ENCODE peak calls at places on chromosomes 3 and 15, in seven cellular contexts. O is neuronal stem cell, R is H1, G is H9, V is trophoblast cell, J is mesenchymal stem cell, D is IMR-90. S is an unnamed sample.

GRCh38 chr3:5126586-5126985 is 4.5 kb downstream of the ARL8B start:
- DNase-seq in O (no peak), R (no peak), G (no peak), V (peak), J (peak), D (peak), S (no peak)

GRCh38 chr15:48520376-48521155 is 124.9 kb downstream of the FBN1 start:
- DNase-seq in O (no peak), R (peak), G (peak), V (no peak), J (no peak), D (no peak), S (peak)

GRCh38 chr15:22227411-22227810 is 147.1 kb downstream of the OR4M2 start:
- DNase-seq in O (no peak), R (no peak), G (no peak), V (no peak), J (no peak), D (no peak), S (no peak)

GRCh38 chr3:99878005-99878404 is 60.3 kb downstream of the CMSS1 start:
- DNase-seq in O (no peak), R (no peak), G (no peak), V (peak), J (peak), D (peak), S (peak)

GRCh38 chr15:71349336-71349735 is 234.1 kb downstream of the THSD4 start:
- DNase-seq in O (no peak), R (no peak), G (no peak), V (no peak), J (no peak), D (no peak), S (no peak)

GRCh38 chr3:191434036-191434435 is 26.9 kb upstream of the PYDC2 start:
- DNase-seq in O (no peak), R (no peak), G (no peak), V (no peak), J (no peak), D (no peak), S (peak)

GRCh38 chr3:113255100-113255853 is 43.9 kb downstream of the BOC start:
- DNase-seq in O (no peak), R (no peak), G (peak), V (peak), J (no peak), D (peak), S (peak)

GRCh38 chr3:129419476-129419875 is 9.0 kb downstream of the EFCAB12 start:
- DNase-seq in O (no peak), R (no peak), G (no peak), V (no peak), J (no peak), D (no peak), S (no peak)

GRCh38 chr15:43267439-43267838 is 711 bp upstream of the TGM5 start:
- DNase-seq in O (no peak), R (no peak), G (no peak), V (no peak), J (no peak), D (no peak), S (no peak)

GRCh38 chr3:133113526-133113925 is 75.3 kb downstream of the TMEM108 start:
- DNase-seq in O (no peak), R (no peak), G (no peak), V (no peak), J (no peak), D (peak), S (no peak)

GRCh38 chr3:111324142-111324541 is 217.9 kb upstream of the CD96 start:
- DNase-seq in O (no peak), R (no peak), G (no peak), V (no peak), J (no peak), D (no peak), S (no peak)

GRCh38 chr3:150414273-150414672 is 6.2 kb downstream of the TSC22D2 start:
- DNase-seq in O (no peak), R (no peak), G (no peak), V (peak), J (peak), D (peak), S (peak)

GRCh38 chr3:14632445-14632930 is 19.1 kb upstream of the CCDC174 start:
- DNase-seq in O (no peak), R (no peak), G (no peak), V (no peak), J (no peak), D (no peak), S (no peak)

GRCh38 chr3:149384911-149385321 is 7.5 kb upstream of the TM4SF1 start:
- DNase-seq in O (no peak), R (no peak), G (no peak), V (peak), J (peak), D (peak), S (peak)

GRCh38 chr3:49339593-49339946 is 283 bp downstream of the USP4 start:
- DNase-seq in O (no peak), R (peak), G (peak), V (peak), J (peak), D (no peak), S (peak)

GRCh38 chr15:44028349-44028748 is 166.7 kb downstream of the FRMD5 start:
- DNase-seq in O (no peak), R (no peak), G (peak), V (no peak), J (peak), D (peak), S (peak)

GRCh38 chr15:62250978-62251377 is 85.9 kb upstream of the C2CD4B start:
- DNase-seq in O (no peak), R (no peak), G (no peak), V (no peak), J (no peak), D (no peak), S (no peak)

GRCh38 chr3:124411729-124412128 is 318.5 kb upstream of the UMPS start:
- DNase-seq in O (no peak), R (no peak), G (no peak), V (no peak), J (no peak), D (no peak), S (no peak)

GRCh38 chr3:46495901-46496456 is 1.8 kb upstream of the RTP3 start:
- DNase-seq in O (no peak), R (no peak), G (no peak), V (peak), J (peak), D (peak), S (peak)

GRCh38 chr3:99774467-99774866 is 43.2 kb upstream of the CMSS1 start:
- DNase-seq in O (no peak), R (no peak), G (no peak), V (peak), J (peak), D (peak), S (peak)

GRCh38 chr15:26736502-26737248 is 36.2 kb downstream of the GABRB3 start:
- DNase-seq in O (no peak), R (no peak), G (no peak), V (no peak), J (no peak), D (no peak), S (peak)

GRCh38 chr3:184345678-184346144 is 8.3 kb downstream of the FAM131A start:
- DNase-seq in O (peak), R (no peak), G (peak), V (peak), J (peak), D (peak), S (peak)

GRCh38 chr15:89680282-89680873 is 1.2 kb upstream of the PLIN1 start:
- DNase-seq in O (no peak), R (no peak), G (no peak), V (no peak), J (no peak), D (peak), S (no peak)

GRCh38 chr3:48927928-48928327 is 9.3 kb downstream of the ARIH2 start:
- DNase-seq in O (no peak), R (no peak), G (no peak), V (no peak), J (no peak), D (no peak), S (no peak)

GRCh38 chr3:28077566-28077965 is 163.9 kb upstream of the CMC1 start:
- DNase-seq in O (peak), R (peak), G (peak), V (peak), J (no peak), D (peak), S (peak)

GRCh38 chr3:50264389-50264963 is 4.5 kb upstream of the SEMA3B start:
- DNase-seq in O (peak), R (peak), G (peak), V (peak), J (peak), D (peak), S (peak)

GRCh38 chr15:63391669-63392354 is 10.2 kb upstream of the CA12 start:
- DNase-seq in O (no peak), R (no peak), G (no peak), V (no peak), J (no peak), D (no peak), S (no peak)

GRCh38 chr3:157059661-157060060 is 100.3 kb downstream of the CCNL1 start:
- DNase-seq in O (no peak), R (no peak), G (no peak), V (no peak), J (no peak), D (no peak), S (no peak)

GRCh38 chr3:40593351-40593750 is 68.6 kb downstream of the ZNF621 start:
- DNase-seq in O (no peak), R (no peak), G (no peak), V (no peak), J (no peak), D (no peak), S (no peak)

DNA sequence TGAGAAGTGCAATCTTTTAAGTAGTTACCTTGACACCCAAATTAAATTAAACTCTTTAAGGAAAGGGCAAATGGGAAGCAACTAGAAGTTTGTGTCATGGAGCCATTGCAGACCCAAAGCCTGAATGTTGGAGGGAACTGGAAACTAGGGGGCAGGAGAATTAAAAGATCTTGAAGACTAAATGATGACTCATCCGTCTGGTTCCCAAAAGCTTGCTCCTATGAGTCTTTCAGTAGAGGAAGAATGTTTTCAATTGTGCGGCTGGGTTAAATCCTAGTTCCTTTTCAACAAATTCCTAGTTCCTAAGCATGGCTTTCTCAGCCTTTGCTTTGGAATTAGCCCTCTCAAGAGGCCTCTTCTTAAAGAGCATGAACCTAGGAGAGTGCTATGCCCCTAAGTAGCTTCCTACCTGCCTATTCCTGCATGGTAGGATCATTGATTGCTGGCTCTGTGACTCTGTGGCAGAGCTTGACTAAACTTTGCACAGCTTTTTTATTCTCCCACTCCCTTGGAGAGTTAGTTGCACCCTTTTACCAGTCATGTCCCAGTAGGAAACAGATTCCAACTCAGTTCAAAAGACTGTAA is 17.7 kb downstream of the CLEC3B start:
- DNase-seq in O (no peak), R (no peak), G (no peak), V (peak), J (peak), D (peak), S (peak)
- H3K18ac ChIP-seq in O (no peak), R (no peak), G (no peak), V (no peak), J (peak), D (peak), S (no peak)

GRCh38 chr3:16346413-16347081 is 81.5 kb downstream of the OXNAD1 start:
- DNase-seq in O (no peak), R (no peak), G (no peak), V (no peak), J (no peak), D (no peak), S (no peak)

GRCh38 chr3:16350953-16351318 is 85.9 kb downstream of the OXNAD1 start:
- DNase-seq in O (no peak), R (no peak), G (no peak), V (no peak), J (no peak), D (peak), S (no peak)

GRCh38 chr3:16350041-16350952 is 85.3 kb downstream of the OXNAD1 start:
- DNase-seq in O (no peak), R (no peak), G (no peak), V (no peak), J (peak), D (peak), S (no peak)

GRCh38 chr3:16343101-16343500 is 78.1 kb downstream of the OXNAD1 start:
- DNase-seq in O (no peak), R (no peak), G (no peak), V (no peak), J (no peak), D (no peak), S (no peak)

DNA sequence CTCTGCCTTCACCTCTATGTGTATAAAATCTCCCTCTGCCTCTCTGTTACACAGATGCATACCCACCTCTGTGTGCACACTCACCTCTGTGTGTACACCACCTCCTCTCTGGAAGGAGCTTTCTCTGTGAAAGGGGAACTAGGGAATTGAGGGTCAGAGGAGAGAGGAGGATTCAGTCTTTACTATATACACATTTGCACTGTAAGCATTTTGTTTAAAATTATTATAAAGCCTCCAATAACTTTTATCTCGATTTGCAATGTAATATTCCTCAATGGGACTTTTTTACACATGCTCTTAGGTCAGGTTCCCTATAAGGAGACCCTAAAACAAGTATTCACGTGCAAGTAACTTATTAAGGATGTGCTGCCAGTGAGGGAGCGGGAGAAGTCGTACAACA is 82.5 kb downstream of the OXNAD1 start:
- DNase-seq in O (no peak), R (no peak), G (no peak), V (no peak), J (no peak), D (no peak), S (no peak)
- H3K23ac ChIP-seq in O (no peak), R (no peak), G (no peak), V (no peak), J (no peak), D (no peak), S (no peak)

GRCh38 chr3:185555948-185556347 is 3.6 kb upstream of the LIPH start:
- DNase-seq in O (no peak), R (no peak), G (no peak), V (no peak), J (no peak), D (no peak), S (no peak)

GRCh38 chr3:185559706-185560090 is 7.3 kb upstream of the LIPH start:
- DNase-seq in O (no peak), R (no peak), G (no peak), V (no peak), J (no peak), D (no peak), S (no peak)

GRCh38 chr3:185560676-185561075 is 8.3 kb upstream of the LIPH start:
- DNase-seq in O (no peak), R (no peak), G (no peak), V (no peak), J (no peak), D (no peak), S (no peak)

GRCh38 chr3:185561374-185561943 is 9.1 kb upstream of the LIPH start:
- DNase-seq in O (no peak), R (no peak), G (peak), V (no peak), J (no peak), D (no peak), S (no peak)

GRCh38 chr3:185558395-185558794 is 6.0 kb upstream of the LIPH start:
- DNase-seq in O (no peak), R (no peak), G (no peak), V (peak), J (no peak), D (no peak), S (no peak)
- H3K27ac ChIP-seq in O (no peak), R (no peak), G (no peak), V (no peak), J (peak), D (no peak), S (no peak)

DNA sequence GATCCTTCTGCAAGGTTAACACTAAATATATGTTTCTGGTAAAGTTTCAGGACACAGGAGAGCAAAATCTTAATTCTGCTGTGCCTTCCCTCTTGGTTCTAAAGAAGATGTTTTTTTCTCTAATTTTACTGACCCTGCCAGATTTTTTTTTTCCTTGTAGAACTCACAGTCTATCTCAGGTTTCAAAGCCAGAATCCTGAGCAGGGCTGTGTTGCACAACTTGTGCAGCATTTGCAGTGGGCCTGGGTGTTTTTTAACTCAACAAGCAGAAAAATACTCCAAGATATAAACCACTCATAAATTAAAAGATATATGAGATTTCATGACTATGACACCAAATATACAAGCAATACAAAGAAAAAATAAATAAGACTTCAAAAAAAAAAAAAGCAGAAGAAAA is 40.2 kb upstream of the ARF4 start:
- DNase-seq in O (no peak), R (no peak), G (no peak), V (no peak), J (no peak), D (peak), S (no peak)
- H3K18ac ChIP-seq in O (no peak), R (no peak), G (no peak), V (no peak), J (no peak), D (no peak), S (no peak)

GRCh38 chr15:34442891-34443290 is 5.3 kb upstream of the GOLGA8A start:
- DNase-seq in O (no peak), R (no peak), G (no peak), V (no peak), J (no peak), D (no peak), S (peak)
- H3K23ac ChIP-seq in O (no peak), R (no peak), G (no peak), V (no peak), J (no peak), D (no peak), S (no peak)

GRCh38 chr3:179528786-179529185 is 33.9 kb upstream of the ACTL6A start:
- DNase-seq in O (no peak), R (no peak), G (no peak), V (no peak), J (peak), D (peak), S (no peak)

GRCh38 chr3:179526482-179526881 is 36.2 kb upstream of the ACTL6A start:
- DNase-seq in O (no peak), R (no peak), G (no peak), V (no peak), J (no peak), D (peak), S (no peak)

GRCh38 chr3:179526989-179527391 is 35.7 kb upstream of the ACTL6A start:
- DNase-seq in O (peak), R (peak), G (peak), V (no peak), J (peak), D (peak), S (peak)
- H3K27ac ChIP-seq in O (peak), R (peak), G (peak), V (no peak), J (peak), D (peak), S (no peak)

GRCh38 chr3:167361356-167361755 is 18.7 kb downstream of the ZBBX start:
- DNase-seq in O (no peak), R (no peak), G (no peak), V (no peak), J (no peak), D (no peak), S (no peak)
- H3K18ac ChIP-seq in O (no peak), R (no peak), G (no peak), V (no peak), J (no peak), D (no peak), S (no peak)

DNA sequence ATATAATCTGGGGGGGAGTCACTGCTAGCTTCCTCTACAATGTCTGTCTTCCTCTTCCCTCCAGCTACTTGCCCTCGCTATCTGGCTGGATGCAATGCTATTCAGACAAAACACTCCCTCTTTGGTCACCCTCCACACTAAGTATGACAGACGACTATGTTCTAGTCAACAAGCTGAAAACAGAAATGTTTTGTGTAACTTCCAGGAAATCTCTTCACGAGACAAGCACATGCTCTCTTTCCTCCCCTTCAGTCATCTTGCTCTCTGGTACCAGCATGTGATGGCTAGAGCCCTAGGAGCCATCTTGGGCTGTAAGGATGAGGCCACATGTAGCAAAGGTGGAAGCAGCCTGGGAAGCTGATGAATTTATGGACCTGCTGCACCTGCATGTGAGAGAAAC is 151.3 kb downstream of the ARRDC4 start:
- DNase-seq in O (no peak), R (no peak), G (no peak), V (no peak), J (no peak), D (no peak), S (no peak)
- H3K23ac ChIP-seq in O (no peak), R (no peak), G (no peak), V (no peak), J (no peak), D (no peak), S (no peak)

DNA sequence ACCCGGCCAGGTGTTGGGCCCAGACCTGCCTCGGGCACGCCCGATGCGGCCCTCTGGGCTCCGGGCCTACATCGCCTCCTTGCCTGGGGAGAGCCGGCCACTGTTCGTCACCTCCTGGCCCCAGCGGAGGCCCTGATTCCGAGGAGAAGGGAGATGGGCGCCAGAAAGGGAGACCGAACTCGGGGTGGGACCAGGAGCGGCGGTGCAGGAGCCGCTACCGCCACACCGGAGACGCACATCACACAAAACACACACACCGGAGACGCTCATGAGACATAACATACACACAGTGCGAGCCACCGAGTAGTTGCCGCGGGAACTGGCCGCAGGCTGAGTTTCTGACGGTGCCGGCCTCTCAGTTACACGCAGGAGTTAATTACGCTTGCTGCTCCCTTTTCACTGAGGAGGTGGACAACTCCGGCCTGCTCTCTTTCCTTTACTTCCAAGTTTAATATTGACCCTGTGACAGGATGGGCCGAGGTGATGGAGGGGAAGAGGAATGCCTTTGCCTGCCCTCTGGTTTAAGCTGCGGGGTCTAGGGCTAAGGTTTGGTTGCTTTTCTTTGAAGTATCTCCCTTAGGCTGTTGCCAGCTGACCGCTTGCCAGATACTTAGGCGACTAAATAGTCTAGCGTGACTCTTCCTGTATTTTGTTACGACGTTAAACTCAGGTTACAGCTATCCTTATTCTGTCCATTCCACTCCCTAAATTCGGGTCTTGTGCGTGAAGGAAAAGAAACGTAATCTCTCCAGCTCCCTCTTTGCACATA is 592 bp downstream of the PCNP start:
- DNase-seq in O (peak), R (no peak), G (peak), V (peak), J (peak), D (peak), S (peak)
- H3K27ac ChIP-seq in O (peak), R (peak), G (peak), V (peak), J (peak), D (peak), S (peak)

GRCh38 chr3:55688154-55688553 is 201.0 kb upstream of the WNT5A start:
- DNase-seq in O (no peak), R (no peak), G (no peak), V (no peak), J (no peak), D (no peak), S (no peak)
- H3K18ac ChIP-seq in O (no peak), R (no peak), G (no peak), V (no peak), J (no peak), D (no peak), S (no peak)